ENCODE peak calls at places on chromosomes 16 and 17, in six cellular contexts. P is stimulated activated CD8-positive, alpha-beta memory T cell treated with anti-CD3 and anti-CD28 coated beads, Interleukin-4, amount 100 ng/mL, for 48 hours; S is activated CD4-positive, alpha-beta T cell treated with anti-CD3 and anti-CD28 coated beads for 48 hours; V is NT2/D1; U is activated CD4-positive, CD25-positive, alpha-beta regulatory T cell; O is stimulated activated CD4-positive, alpha-beta T cell treated with anti-CD3 and anti-CD28 coated beads, TNF-alpha, amount 100 ng/mL, for 1 hour. M is an unnamed sample.

GRCh38 chr17:13088666-13089065 is 70.8 kb upstream of the ELAC2 start:
- DNase-seq in U (no peak), O (no peak), V (no peak), S (no peak), P (no peak), M (no peak)

GRCh38 chr17:74859439-74860228 is at the start of gene GRIN2C:
- DNase-seq in S (peak; percentile 34), U (no peak), O (no peak), P (peak; percentile 47), V (no peak), M (no peak)

GRCh38 chr17:50173335-50173941 is 7.6 kb downstream of the SGCA start:
- DNase-seq in O (no peak), V (no peak), P (no peak), U (no peak), S (no peak), M (no peak)

GRCh38 chr16:69176033-69176780 is 10.8 kb upstream of the SNTB2 start:
- DNase-seq in V (no peak), U (no peak), P (no peak), S (no peak), O (no peak), M (no peak)

GRCh38 chr16:11470676-11471415 is 115.9 kb downstream of the LITAF start:
- DNase-seq in P (no peak), U (no peak), V (no peak), S (no peak), O (no peak), M (no peak)

GRCh38 chr17:4420692-4421131 is 13.0 kb upstream of the SPNS3 start:
- DNase-seq in O (no peak), S (peak; percentile 69), P (peak; percentile 70), V (no peak), U (peak; percentile 35), M (peak; percentile 61)

GRCh38 chr17:18041776-18042175 is 2.6 kb downstream of the GID4 start:
- DNase-seq in O (no peak), V (no peak), U (no peak), P (no peak), S (no peak), M (no peak)

GRCh38 chr17:72466199-72466598 is 345.4 kb downstream of the SOX9 start:
- DNase-seq in O (no peak), S (no peak), V (no peak), U (no peak), P (no peak), M (peak; percentile 65)

GRCh38 chr17:57782642-57783337 is 37.7 kb upstream of the CCDC182 start:
- DNase-seq in U (no peak), S (no peak), V (no peak), P (no peak), O (no peak), M (no peak)

GRCh38 chr16:21145738-21146137 is 4.9 kb downstream of the DNAH3 start:
- DNase-seq in O (no peak), V (no peak), S (no peak), P (no peak), U (no peak), M (no peak)

GRCh38 chr17:73801455-73802100 is 157.3 kb upstream of the SDK2 start:
- DNase-seq in V (no peak), U (no peak), P (no peak), S (no peak), O (no peak), M (no peak)

GRCh38 chr17:7557825-7558543 is 566 bp upstream of the TNFSF13 start:
- DNase-seq in S (peak; percentile 38), U (no peak), V (no peak), O (no peak), P (no peak), M (peak; percentile 93)

GRCh38 chr17:36616391-36617029 is 15.1 kb downstream of the MRM1 start:
- DNase-seq in V (no peak), S (no peak), U (no peak), O (no peak), P (no peak), M (no peak)

GRCh38 chr17:57413848-57414651 is 157.7 kb downstream of the MSI2 start:
- DNase-seq in P (no peak), U (no peak), S (no peak), O (no peak), V (no peak), M (peak; percentile 63)

GRCh38 chr17:77385750-77386501 is 245.2 kb downstream of the SEC14L1 start:
- DNase-seq in U (no peak), V (no peak), S (no peak), P (no peak), O (no peak), M (no peak)

GRCh38 chr17:78347453-78347852 is 12.4 kb downstream of the SOCS3 start:
- DNase-seq in P (no peak), U (no peak), V (no peak), S (no peak), O (no peak), M (no peak)

GRCh38 chr17:40373999-40374398 is 9.5 kb upstream of the GJD3 start:
- DNase-seq in P (peak; percentile 26), S (no peak), O (no peak), U (no peak), V (no peak), M (no peak)

GRCh38 chr16:79850348-79850747 is 249.8 kb upstream of the MAF start:
- DNase-seq in O (no peak), U (no peak), S (no peak), P (no peak), V (no peak), M (no peak)

GRCh38 chr17:73030501-73030911 is 62.0 kb downstream of the SLC39A11 start:
- DNase-seq in O (no peak), U (no peak), S (no peak), P (no peak), V (no peak), M (no peak)

GRCh38 chr17:22268912-22269220 is 576.5 kb downstream of the KCNJ18 start:
- DNase-seq in U (no peak), O (no peak), V (no peak), S (no peak), P (no peak), M (no peak)

GRCh38 chr16:26344976-26345375 is 653.2 kb downstream of the HS3ST4 start:
- DNase-seq in V (no peak), P (no peak), O (no peak), U (no peak), S (no peak), M (no peak)

GRCh38 chr17:20927586-20927985 is 115.2 kb downstream of the USP22 start:
- DNase-seq in P (no peak), S (no peak), O (no peak), U (no peak), V (no peak), M (no peak)

M was measured in Calu3.